ENCODE peak calls at places on chromosomes 13 and 19, in seven cellular contexts. Y is K562, M is HCT116, E is H1, C is HepG2, G is SK-N-SH, K is GM12878. Q is an unnamed sample.

GRCh38 chr19:53333071-53333465 is 481 bp upstream of the ZNF845 start:
- DNase-seq in E (no peak), C (no peak), M (no peak), K (no peak), Y (no peak), G (peak), Q (no peak)

GRCh38 chr13:41919741-41920487 is 41.0 kb downstream of the VWA8 start:
- DNase-seq in K (no peak), E (no peak), G (no peak), Y (no peak), M (no peak), C (no peak), Q (no peak)

GRCh38 chr19:54312436-54313362 is at the start of gene LILRA5:
- DNase-seq in M (no peak), E (no peak), G (no peak), K (no peak), Y (no peak), C (no peak), Q (no peak)

GRCh38 chr13:21948781-21949474 is 278.1 kb downstream of the FGF9 start:
- DNase-seq in K (no peak), G (no peak), C (no peak), E (no peak), Y (no peak), M (no peak), Q (no peak)

GRCh38 chr13:74136089-74136658 is 2.0 kb upstream of the KLF12 start:
- DNase-seq in C (no peak), K (no peak), Y (no peak), E (no peak), G (peak), M (no peak), Q (no peak)

GRCh38 chr13:50672025-50672424 is 171.5 kb downstream of the DLEU7 start:
- DNase-seq in G (no peak), E (no peak), Y (no peak), K (no peak), M (no peak), C (peak), Q (no peak)

GRCh38 chr19:8638078-8638619 is 7.7 kb downstream of the NFILZ start:
- DNase-seq in Y (no peak), G (no peak), M (no peak), K (no peak), E (no peak), C (peak), Q (peak)

GRCh38 chr19:33546656-33547055 is 25.1 kb upstream of the PEPD start:
- DNase-seq in Y (no peak), C (no peak), M (no peak), G (no peak), K (no peak), E (no peak), Q (no peak)

GRCh38 chr19:1860133-1860775 is 3.1 kb downstream of the KLF16 start:
- DNase-seq in Y (no peak), C (peak), G (peak), K (no peak), M (no peak), E (no peak), Q (no peak)

GRCh38 chr19:860481-861098 is 1.1 kb downstream of the CFD start:
- DNase-seq in C (peak), K (no peak), Y (peak), M (peak), E (no peak), G (peak), Q (peak)

GRCh38 chr13:110610955-110611595 is 4.3 kb upstream of the NAXD start:
- DNase-seq in G (no peak), C (no peak), M (no peak), K (peak), E (no peak), Y (no peak), Q (no peak)

GRCh38 chr19:33301011-33301899 is 1.1 kb downstream of the CEBPA start:
- DNase-seq in Y (no peak), M (no peak), G (peak), E (no peak), K (no peak), C (no peak), Q (peak)

GRCh38 chr13:44555207-44555606 is 20.9 kb downstream of the TSC22D1 start:
- DNase-seq in M (no peak), Y (no peak), C (no peak), G (no peak), E (no peak), K (no peak), Q (no peak)

GRCh38 chr13:100382787-100383186 is 205.8 kb downstream of the GGACT start:
- DNase-seq in E (no peak), K (no peak), Y (no peak), M (no peak), C (no peak), G (no peak), Q (no peak)

GRCh38 chr19:7879102-7879770 is 5.0 kb upstream of the PRR36 start:
- DNase-seq in K (no peak), C (no peak), Y (no peak), M (no peak), E (no peak), G (no peak), Q (no peak)

GRCh38 chr19:1649706-1650626 is 2.4 kb downstream of the TCF3 start:
- DNase-seq in K (no peak), C (no peak), M (no peak), Y (no peak), G (no peak), E (no peak), Q (no peak)

GRCh38 chr13:31208554-31209122 is 8.9 kb downstream of the B3GLCT start:
- DNase-seq in K (no peak), G (no peak), M (no peak), Y (no peak), C (no peak), E (no peak), Q (no peak)

GRCh38 chr19:2982983-2983350 is 5.6 kb downstream of the TLE6 start:
- DNase-seq in M (no peak), Y (no peak), E (no peak), K (no peak), G (peak), C (no peak), Q (no peak)

GRCh38 chr13:60230593-60230992 is 66.9 kb upstream of the DIAPH3 start:
- DNase-seq in K (no peak), M (no peak), C (no peak), Y (peak), E (no peak), G (peak), Q (no peak)

GRCh38 chr13:20828540-20829364 is 55.0 kb upstream of the EEF1AKMT1 start:
- DNase-seq in C (peak), M (peak), E (no peak), G (peak), K (peak), Y (no peak), Q (peak)

GRCh38 chr19:41415154-41415571 is 12.0 kb downstream of the B3GNT8 start:
- DNase-seq in C (no peak), M (no peak), Y (no peak), E (no peak), K (no peak), G (no peak), Q (no peak)

GRCh38 chr13:21676611-21677021 is 5.7 kb downstream of the FGF9 start:
- DNase-seq in G (peak), E (no peak), Y (no peak), K (no peak), M (no peak), C (no peak), Q (no peak)

GRCh38 chr19:54415208-54415900 is at the start of gene TTYH1:
- DNase-seq in K (no peak), Y (peak), C (no peak), M (no peak), G (peak), E (no peak), Q (no peak)

GRCh38 chr13:74464656-74465055 is 330.5 kb upstream of the KLF12 start:
- DNase-seq in Y (no peak), M (no peak), G (no peak), K (no peak), E (no peak), C (no peak), Q (no peak)

GRCh38 chr13:51066091-51066831 is 44.8 kb downstream of the C13orf42 start:
- DNase-seq in E (no peak), M (no peak), K (no peak), C (no peak), G (no peak), Y (no peak), Q (peak)

GRCh38 chr13:91729859-91730258 is 331.4 kb downstream of the GPC5 start:
- DNase-seq in C (no peak), G (no peak), E (no peak), K (no peak), M (no peak), Y (no peak), Q (no peak)

GRCh38 chr13:100667894-100668293 is 6.7 kb downstream of the TMTC4 start:
- DNase-seq in G (no peak), C (no peak), M (no peak), K (no peak), Y (no peak), E (no peak), Q (no peak)

GRCh38 chr19:33344210-33344609 is 29.3 kb upstream of the CEBPG start:
- DNase-seq in E (no peak), Y (no peak), M (no peak), C (no peak), K (no peak), G (no peak), Q (no peak)

GRCh38 chr13:95833713-95834112 is 156.8 kb downstream of the DNAJC3 start:
- DNase-seq in M (no peak), C (no peak), K (no peak), E (no peak), Y (no peak), G (no peak), Q (no peak)

GRCh38 chr13:29743229-29743786 is 107.1 kb downstream of the UBL3 start:
- DNase-seq in C (no peak), Y (no peak), G (peak), E (no peak), K (no peak), M (no peak), Q (peak)

GRCh38 chr19:5321851-5322681 is 18.5 kb downstream of the PTPRS start:
- DNase-seq in G (peak), M (no peak), K (peak), C (no peak), Y (peak), E (no peak), Q (no peak)

GRCh38 chr19:39514840-39515550 is at the start of gene SELENOV:
- DNase-seq in K (no peak), C (no peak), E (no peak), Y (peak), M (no peak), G (peak), Q (no peak)

GRCh38 chr13:44404261-44405139 is 30.9 kb downstream of the SERP2 start:
- DNase-seq in G (peak), K (no peak), E (no peak), Y (no peak), M (no peak), C (peak), Q (no peak)

GRCh38 chr13:68927387-68928026 is 1180.1 kb upstream of the ATXN8OS start:
- DNase-seq in E (peak), M (peak), G (peak), Y (no peak), K (no peak), C (peak), Q (no peak)

GRCh38 chr19:33376423-33376822 is 2.9 kb downstream of the CEBPG start:
- DNase-seq in E (no peak), K (no peak), G (no peak), Y (no peak), M (peak), C (peak), Q (peak)

GRCh38 chr13:47159853-47160550 is 263.1 kb upstream of the HTR2A start:
- DNase-seq in C (no peak), Y (no peak), E (no peak), G (no peak), M (no peak), K (no peak), Q (no peak)

GRCh38 chr19:34336781-34337271 is 28.2 kb upstream of the GPI start:
- DNase-seq in G (peak), E (no peak), Y (peak), C (no peak), K (no peak), M (peak), Q (no peak)

GRCh38 chr19:11225815-11226214 is 13.6 kb upstream of the ANGPTL8 start:
- DNase-seq in G (no peak), M (no peak), Y (no peak), C (no peak), K (no peak), E (no peak), Q (no peak)

GRCh38 chr19:48290923-48291700 is 21.2 kb downstream of the ZNF114 start:
- DNase-seq in K (no peak), M (no peak), E (peak), G (peak), Y (peak), C (no peak), Q (peak)
- TF ChIP-seq JUND in K (no peak), M (no peak), E (no peak), G (no peak), Y (no peak), C (no peak), Q (no peak)

GRCh38 chr19:13350761-13351160 is 155.5 kb downstream of the CACNA1A start:
- DNase-seq in K (no peak), E (no peak), Y (no peak), C (no peak), M (no peak), G (no peak), Q (no peak)

GRCh38 chr19:13342672-13343071 is 163.6 kb downstream of the CACNA1A start:
- DNase-seq in M (no peak), K (no peak), E (no peak), Y (no peak), C (no peak), G (no peak), Q (no peak)

GRCh38 chr19:13350072-13350471 is 156.2 kb downstream of the CACNA1A start:
- DNase-seq in C (no peak), G (no peak), Y (no peak), K (no peak), E (no peak), M (no peak), Q (no peak)

GRCh38 chr19:13343514-13343913 is 162.8 kb downstream of the CACNA1A start:
- DNase-seq in K (no peak), M (no peak), C (no peak), Y (no peak), E (no peak), G (no peak), Q (no peak)

DNA sequence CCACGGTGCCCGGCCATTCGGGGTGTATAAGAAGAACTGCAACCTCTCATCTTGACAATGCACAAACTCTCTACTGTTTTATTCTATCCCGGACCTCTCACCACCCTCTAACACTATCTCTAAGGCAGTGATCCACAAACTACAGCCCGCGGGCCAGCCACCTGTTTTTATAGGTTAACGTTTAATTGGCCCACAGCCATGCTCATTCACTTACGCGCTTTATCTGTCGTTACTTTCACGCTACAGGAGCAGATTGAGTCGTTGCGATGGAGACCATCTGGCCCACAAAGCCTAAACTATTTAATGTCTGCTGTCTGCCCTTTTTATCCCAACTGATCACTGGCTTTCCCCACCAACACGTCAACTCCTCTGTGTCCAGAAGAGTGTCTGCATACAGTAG is 158.9 kb downstream of the CACNA1A start:
- DNase-seq in Y (no peak), M (no peak), K (no peak), G (no peak), C (no peak), E (no peak), Q (no peak)
- TF ChIP-seq JUND in Y (no peak), M (no peak), K (no peak), G (no peak), C (no peak), E (no peak), Q (no peak)

GRCh38 chr13:93881418-93881817 is 598.1 kb downstream of the DCT start:
- DNase-seq in M (no peak), K (no peak), G (no peak), C (no peak), Y (no peak), E (no peak), Q (no peak)

GRCh38 chr13:93878675-93879074 is 600.8 kb downstream of the DCT start:
- DNase-seq in Y (no peak), E (no peak), G (no peak), C (no peak), K (no peak), M (no peak), Q (no peak)

GRCh38 chr13:93876236-93876635 is 603.2 kb downstream of the DCT start:
- DNase-seq in M (no peak), Y (no peak), E (no peak), G (no peak), K (no peak), C (no peak), Q (no peak)

DNA sequence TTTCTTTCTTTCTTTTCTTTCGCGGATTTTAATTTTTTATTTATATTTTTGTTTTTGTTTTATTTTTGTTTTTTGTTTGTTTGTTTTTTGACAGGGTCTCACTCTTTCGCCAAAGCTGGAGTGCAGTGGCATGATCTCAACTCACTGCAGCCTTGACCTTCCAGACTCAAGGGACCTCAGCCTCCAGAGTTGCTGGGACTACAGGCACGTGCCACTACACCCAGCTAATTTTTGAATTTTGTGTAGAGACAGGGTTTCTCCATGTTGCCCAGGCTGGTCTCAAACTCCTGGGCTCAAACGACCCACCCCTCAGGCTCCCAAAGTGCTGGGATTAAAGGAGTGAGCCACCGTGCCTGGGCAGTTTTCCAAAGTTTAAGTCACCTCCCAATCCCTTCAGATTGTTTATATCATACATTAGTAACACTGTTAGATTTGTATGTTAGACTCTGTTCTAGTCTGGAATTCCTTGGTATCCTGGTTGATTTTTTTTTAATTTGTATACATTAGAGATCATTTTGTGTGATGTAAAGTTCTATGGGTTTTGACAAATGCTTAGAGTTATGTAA is 597.3 kb downstream of the DCT start:
- DNase-seq in C (no peak), K (no peak), Y (no peak), M (no peak), E (no peak), G (no peak), Q (no peak)
- TF ChIP-seq JUND in C (no peak), K (no peak), Y (no peak), M (no peak), E (no peak), G (no peak), Q (no peak)

GRCh38 chr19:35816846-35817245 is 4.2 kb upstream of the PRODH2 start:
- DNase-seq in M (no peak), Y (no peak), E (no peak), K (no peak), G (no peak), C (no peak), Q (no peak)
- TF ChIP-seq JUND in M (no peak), Y (no peak), E (no peak), K (no peak), G (no peak), C (no peak), Q (no peak)

GRCh38 chr13:72567566-72567965 is 159.9 kb downstream of the MZT1 start:
- DNase-seq in C (no peak), Y (no peak), E (no peak), M (no peak), G (no peak), K (no peak), Q (no peak)

GRCh38 chr13:72562686-72563085 is 164.7 kb downstream of the MZT1 start:
- DNase-seq in E (no peak), C (no peak), M (no peak), K (no peak), G (no peak), Y (no peak), Q (no peak)

GRCh38 chr13:72561791-72562190 is 165.6 kb downstream of the MZT1 start:
- DNase-seq in G (peak), K (no peak), C (no peak), M (no peak), Y (no peak), E (no peak), Q (no peak)

GRCh38 chr13:72570019-72570418 is 157.4 kb downstream of the MZT1 start:
- DNase-seq in Y (no peak), C (no peak), M (no peak), E (no peak), G (no peak), K (no peak), Q (no peak)

DNA sequence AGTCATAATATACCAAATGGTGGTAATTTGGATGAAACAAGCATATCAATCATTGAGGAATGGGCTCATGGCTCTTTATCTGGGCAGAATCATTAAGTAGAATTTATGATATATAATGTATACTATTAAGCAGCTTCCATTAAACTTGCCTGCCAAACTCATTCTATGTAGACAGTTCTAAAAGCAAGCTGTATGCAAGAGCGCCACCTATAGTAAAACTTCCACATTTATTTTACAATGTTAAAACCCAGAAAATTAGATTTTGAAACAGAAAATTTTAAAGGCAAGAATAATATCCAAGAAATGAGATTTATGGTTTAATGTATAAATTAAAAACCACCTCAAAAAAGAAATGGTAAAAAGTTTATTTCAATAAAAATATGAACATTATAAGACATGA is 161.5 kb downstream of the MZT1 start:
- DNase-seq in Y (no peak), K (no peak), M (peak), E (no peak), G (peak), C (peak), Q (peak)
- TF ChIP-seq JUND in Y (no peak), K (no peak), M (no peak), E (no peak), G (no peak), C (no peak), Q (no peak)

GRCh38 chr19:52200044-52200443 is 10.2 kb downstream of the PPP2R1A start:
- DNase-seq in G (no peak), Y (no peak), M (no peak), E (no peak), K (no peak), C (no peak), Q (no peak)
- TF ChIP-seq JUND in G (no peak), Y (no peak), M (no peak), E (no peak), K (no peak), C (no peak), Q (no peak)

DNA sequence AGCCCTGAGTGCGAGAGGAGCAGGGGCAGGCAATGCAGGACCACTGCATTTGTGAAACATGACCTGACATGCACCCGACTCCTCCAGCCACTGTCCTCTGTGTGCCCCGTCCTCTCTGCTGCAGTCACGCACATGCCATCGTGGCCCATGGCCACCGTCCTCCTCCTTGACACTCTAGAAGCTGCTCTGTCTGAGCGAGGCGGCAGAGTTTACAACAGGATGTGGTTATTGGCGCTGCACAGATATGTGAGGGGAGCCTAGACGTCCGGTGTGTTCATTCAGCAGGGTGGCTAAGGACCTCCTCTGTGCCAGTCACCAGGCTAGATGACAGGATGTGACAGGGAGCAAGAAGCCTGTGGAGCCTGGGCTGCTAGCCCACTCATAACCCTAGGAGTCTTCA is 277.8 kb downstream of the FOXO1 start:
- DNase-seq in K (peak), C (no peak), E (no peak), Y (no peak), M (no peak), G (no peak), Q (no peak)
- TF ChIP-seq JUND in K (no peak), C (no peak), E (no peak), Y (no peak), M (no peak), G (no peak), Q (no peak)

Q was measured in T47D.